ENCODE peak calls at places on chromosomes 2 and 18, in nine cellular contexts. C is OCI-LY7, Y is right lobe of liver, L is nephron progenitor cell, K is lower leg skin, J is left ventricle myocardium inferior, R is tibial artery, X is GM06990, Z is GM12865. T is an unnamed sample.

GRCh38 chr2:74730530-74730929 is 76.5 kb downstream of the SEMA4F start:
- DNase-seq in C (no peak), Y (no peak), L (no peak), K (no peak), J (no peak), R (no peak), X (no peak), Z (peak), T (no peak)

GRCh38 chr2:172090947-172091625 is 5.8 kb downstream of the DLX1 start:
- DNase-seq in C (no peak), Y (no peak), L (no peak), K (peak), J (no peak), R (no peak), X (no peak), Z (no peak), T (no peak)

GRCh38 chr2:105576440-105577241 is 168.1 kb upstream of the NCK2 start:
- DNase-seq in C (peak), Y (no peak), L (no peak), K (peak), J (no peak), R (no peak), X (no peak), Z (peak), T (no peak)

GRCh38 chr2:7588295-7588694 is 671.1 kb downstream of the RNF144A start:
- DNase-seq in C (no peak), Y (no peak), L (no peak), K (no peak), J (no peak), R (no peak), X (no peak), Z (no peak), T (no peak)

GRCh38 chr2:2828774-2829368 is 497.8 kb upstream of the MYT1L start:
- DNase-seq in C (no peak), Y (no peak), L (no peak), K (peak), J (no peak), R (no peak), X (no peak), Z (no peak), T (no peak)

GRCh38 chr2:11055816-11056215 is 99.5 kb upstream of the SLC66A3 start:
- DNase-seq in C (no peak), Y (no peak), L (no peak), K (no peak), J (no peak), R (no peak), X (no peak), Z (no peak), T (no peak)

GRCh38 chr2:111896576-111896975 is 1.8 kb upstream of the MERTK start:
- DNase-seq in C (no peak), Y (no peak), L (no peak), K (no peak), J (no peak), R (no peak), X (no peak), Z (no peak), T (no peak)

GRCh38 chr2:1967242-1968210 is 223.2 kb upstream of the PXDN start:
- DNase-seq in C (no peak), Y (no peak), L (no peak), K (peak), J (no peak), R (no peak), X (no peak), Z (no peak), T (peak)

GRCh38 chr2:36663851-36664715 is 32.4 kb upstream of the VIT start:
- DNase-seq in C (peak), Y (no peak), L (no peak), K (no peak), J (no peak), R (no peak), X (no peak), Z (peak), T (peak)

GRCh38 chr2:241279828-241280227 is 35.6 kb downstream of the HDLBP start:
- DNase-seq in C (no peak), Y (no peak), L (no peak), K (peak), J (no peak), R (no peak), X (no peak), Z (no peak), T (no peak)

GRCh38 chr2:1692342-1692741 is 52.0 kb downstream of the PXDN start:
- DNase-seq in C (no peak), Y (no peak), L (no peak), K (peak), J (no peak), R (no peak), X (no peak), Z (no peak), T (no peak)

GRCh38 chr2:237931205-237931721 is 35.6 kb upstream of the UBE2F start:
- DNase-seq in C (no peak), Y (no peak), L (no peak), K (no peak), J (no peak), R (no peak), X (no peak), Z (peak), T (no peak)

GRCh38 chr18:52722904-52723303 is 382.9 kb downstream of the DCC start:
- DNase-seq in C (no peak), Y (no peak), L (no peak), K (no peak), J (no peak), R (no peak), X (no peak), Z (no peak), T (no peak)

GRCh38 chr2:182144780-182145170 is 159.1 kb downstream of the PPP1R1C start:
- DNase-seq in C (no peak), Y (no peak), L (no peak), K (no peak), J (peak), R (no peak), X (no peak), Z (no peak), T (peak)

GRCh38 chr2:173962036-173962435 is 3.1 kb downstream of the SP3 start:
- DNase-seq in C (peak), Y (no peak), L (no peak), K (no peak), J (no peak), R (no peak), X (no peak), Z (peak), T (no peak)

GRCh38 chr2:30670453-30670852 is 136.8 kb downstream of the CAPN13 start:
- DNase-seq in C (peak), Y (no peak), L (no peak), K (peak), J (no peak), R (no peak), X (no peak), Z (no peak), T (no peak)

GRCh38 chr2:216830346-216830745 is 29.5 kb downstream of the TNP1 start:
- DNase-seq in C (no peak), Y (no peak), L (no peak), K (no peak), J (no peak), R (no peak), X (no peak), Z (no peak), T (no peak)

GRCh38 chr2:169613876-169614275 is 29.7 kb downstream of the PPIG start:
- DNase-seq in C (no peak), Y (no peak), L (no peak), K (no peak), J (no peak), R (no peak), X (no peak), Z (no peak), T (no peak)

GRCh38 chr2:98295721-98296414 is 50.4 kb upstream of the CNGA3 start:
- DNase-seq in C (no peak), Y (peak), L (no peak), K (no peak), J (no peak), R (no peak), X (no peak), Z (no peak), T (no peak)

GRCh38 chr2:158580760-158581159 is 124.0 kb downstream of the PKP4 start:
- DNase-seq in C (no peak), Y (no peak), L (no peak), K (no peak), J (no peak), R (no peak), X (no peak), Z (no peak), T (no peak)

GRCh38 chr2:48760848-48761247 is 5.3 kb upstream of the LHCGR start:
- DNase-seq in C (no peak), Y (no peak), L (no peak), K (no peak), J (no peak), R (no peak), X (no peak), Z (no peak), T (no peak)

GRCh38 chr2:127270663-127271062 is 23.3 kb downstream of the ERCC3 start:
- DNase-seq in C (no peak), Y (no peak), L (no peak), K (no peak), J (no peak), R (no peak), X (no peak), Z (no peak), T (no peak)
- TF ChIP-seq CTCF in C (peak), Y (peak), L (no peak), K (no peak), J (no peak), R (no peak), X (peak), Z (peak), T (no peak)

DNA sequence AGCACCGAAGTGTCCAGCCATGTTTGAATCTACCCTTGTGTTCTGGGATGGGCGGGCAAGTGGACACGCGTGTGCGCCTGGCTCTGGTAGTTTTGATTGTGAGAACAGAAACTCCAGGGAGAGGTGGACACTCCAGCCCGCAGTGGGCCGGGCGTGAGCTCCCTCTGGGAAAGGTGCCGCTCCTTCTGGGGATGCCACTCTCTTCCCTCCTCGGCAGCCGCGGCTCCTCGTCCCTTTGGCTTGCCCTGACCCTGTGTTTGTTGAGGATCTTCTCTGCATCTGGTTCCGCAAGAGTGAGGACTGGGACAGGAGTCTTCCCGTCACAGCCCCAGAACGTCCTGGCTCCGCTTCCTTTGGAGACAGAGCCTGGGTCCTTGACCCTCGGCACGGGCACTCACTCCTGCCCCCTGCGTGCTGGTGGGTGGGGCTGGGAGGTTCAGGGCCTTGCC is 1.3 kb downstream of the CTDP1 start:
- DNase-seq in C (no peak), Y (no peak), L (no peak), K (peak), J (no peak), R (no peak), X (no peak), Z (no peak), T (no peak)
- TF ChIP-seq CTCF in C (no peak), Y (no peak), L (no peak), K (no peak), J (no peak), R (no peak), X (no peak), Z (no peak), T (no peak)

DNA sequence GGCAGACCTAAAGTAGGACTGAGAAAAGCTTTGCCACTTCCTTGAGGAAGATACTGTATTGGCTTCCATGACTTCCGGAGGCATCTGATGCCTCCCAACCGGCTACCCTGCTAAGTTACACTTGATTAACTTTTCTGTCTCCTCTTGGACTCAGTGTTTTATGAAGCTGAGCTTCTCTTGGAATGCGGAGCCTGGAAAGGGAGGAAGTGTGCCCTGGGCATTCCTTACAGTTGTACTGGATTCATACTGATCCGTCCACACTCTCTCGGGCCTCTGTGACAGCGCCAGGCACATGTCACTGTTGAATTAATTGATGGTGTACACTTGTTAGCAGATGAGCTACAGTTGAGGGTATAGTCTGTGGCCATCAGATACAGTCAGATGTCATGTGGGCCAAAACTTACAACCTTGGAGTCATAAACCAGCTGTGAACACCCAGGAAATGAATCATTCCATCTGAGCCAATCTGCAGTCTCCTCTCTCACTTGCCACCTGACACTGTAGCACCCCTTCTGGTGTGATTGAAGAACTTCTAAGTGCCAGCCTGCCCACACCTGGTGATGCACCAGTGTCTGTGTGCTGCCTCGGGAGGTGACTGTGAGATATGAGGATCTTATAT is 122.5 kb downstream of the FHOD3 start:
- DNase-seq in C (peak), Y (no peak), L (no peak), K (no peak), J (no peak), R (no peak), X (peak), Z (peak), T (peak)
- TF ChIP-seq CTCF in C (peak), Y (no peak), L (no peak), K (no peak), J (no peak), R (no peak), X (peak), Z (peak), T (peak)

GRCh38 chr2:54838585-54839035 is 115.1 kb downstream of the EML6 start:
- DNase-seq in C (peak), Y (peak), L (peak), K (no peak), J (peak), R (peak), X (peak), Z (peak), T (peak)

GRCh38 chr2:54834721-54835120 is 111.3 kb downstream of the EML6 start:
- DNase-seq in C (no peak), Y (no peak), L (no peak), K (no peak), J (no peak), R (no peak), X (no peak), Z (no peak), T (no peak)

GRCh38 chr2:54836477-54836876 is 113.0 kb downstream of the EML6 start:
- DNase-seq in C (no peak), Y (no peak), L (no peak), K (no peak), J (no peak), R (no peak), X (no peak), Z (no peak), T (no peak)

GRCh38 chr2:54840559-54840958 is 117.1 kb downstream of the EML6 start:
- DNase-seq in C (no peak), Y (no peak), L (no peak), K (no peak), J (no peak), R (no peak), X (no peak), Z (no peak), T (no peak)

DNA sequence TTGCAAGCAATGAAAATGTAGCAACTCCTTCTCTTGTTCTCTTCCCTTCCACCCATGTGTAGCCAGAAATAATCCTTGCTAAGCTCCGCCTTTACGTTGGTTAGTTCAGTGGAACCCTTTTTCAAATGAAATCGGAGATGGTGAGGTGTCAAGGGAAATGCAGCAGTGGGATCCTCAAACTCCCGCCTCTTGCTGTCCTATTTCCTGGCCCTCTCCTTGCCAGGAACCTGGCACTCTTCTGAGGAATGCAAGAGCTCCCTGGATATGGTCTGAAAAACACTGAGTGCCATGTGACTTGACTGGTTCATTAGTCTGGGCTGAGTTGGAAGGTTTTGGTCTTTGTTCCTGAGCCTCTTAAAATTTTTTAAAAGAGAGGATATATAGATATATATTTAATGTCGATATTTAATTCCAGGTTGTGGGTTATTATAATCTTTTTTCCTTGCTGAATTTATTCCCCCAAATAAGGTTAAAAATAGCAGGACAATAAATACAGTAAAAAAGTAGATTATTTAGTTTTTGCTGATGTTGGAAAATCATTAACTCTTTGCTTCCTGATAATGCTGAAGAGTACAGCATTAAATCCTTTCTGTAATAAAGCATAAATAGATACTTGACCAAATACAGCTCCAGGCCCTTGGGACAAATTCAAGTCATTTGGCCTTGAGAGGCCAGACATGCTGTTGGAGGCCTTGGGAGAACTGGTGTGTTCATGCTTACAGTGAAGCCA is 116.2 kb downstream of the EML6 start:
- DNase-seq in C (no peak), Y (no peak), L (no peak), K (no peak), J (no peak), R (no peak), X (no peak), Z (no peak), T (no peak)
- TF ChIP-seq CTCF in C (no peak), Y (no peak), L (no peak), K (no peak), J (no peak), R (no peak), X (no peak), Z (no peak), T (no peak)

GRCh38 chr2:175630319-175631246 is 371.5 kb downstream of the LNPK start:
- DNase-seq in C (no peak), Y (no peak), L (no peak), K (no peak), J (no peak), R (no peak), X (no peak), Z (no peak), T (no peak)
- TF ChIP-seq CTCF in C (no peak), Y (peak), L (no peak), K (no peak), J (no peak), R (no peak), X (no peak), Z (no peak), T (no peak)

DNA sequence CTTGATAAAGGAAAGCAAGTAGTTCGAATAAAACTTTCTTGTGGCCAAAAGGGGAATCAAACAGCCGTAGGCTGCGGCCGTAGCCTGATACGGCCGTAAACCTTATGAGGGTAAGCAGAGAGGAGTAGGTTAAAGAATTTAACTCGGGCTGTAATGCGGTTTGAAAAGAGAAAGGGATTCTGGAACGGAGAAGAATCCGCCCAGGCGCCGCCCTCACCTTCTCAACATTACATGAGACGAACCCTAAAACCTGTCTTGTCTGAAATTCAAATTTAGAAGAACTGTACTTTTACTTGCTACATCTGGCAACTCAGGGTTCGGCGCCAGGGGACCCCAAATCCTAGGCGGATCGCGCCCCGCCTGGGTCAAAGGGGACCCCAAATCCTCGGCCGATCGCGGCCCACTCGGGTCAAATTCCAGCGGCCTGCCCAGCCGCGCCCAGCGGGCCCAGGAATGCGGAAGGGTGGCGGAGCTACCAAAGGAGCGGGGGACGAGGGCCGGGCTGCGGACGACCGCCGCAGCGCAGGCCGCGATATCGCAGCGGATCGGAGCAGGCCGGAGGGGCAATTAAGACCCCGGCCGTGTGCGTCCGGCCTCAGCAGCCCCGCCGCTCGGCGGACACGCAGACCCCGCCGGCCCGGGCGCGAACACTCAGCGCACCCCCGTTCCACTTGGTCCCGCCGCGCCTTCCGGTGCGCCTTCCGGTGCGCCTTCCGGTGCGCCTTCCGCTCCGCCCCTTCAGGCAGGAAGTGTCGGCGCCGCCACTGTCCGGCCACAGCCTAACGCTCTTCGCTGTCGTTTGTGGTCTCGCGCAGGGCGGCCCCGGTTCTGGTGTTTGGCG is at the start of gene MYL12B:
- DNase-seq in C (peak), Y (peak), L (peak), K (peak), J (peak), R (peak), X (peak), Z (peak), T (peak)
- TF ChIP-seq CTCF in C (no peak), Y (no peak), L (no peak), K (no peak), J (peak), R (no peak), X (no peak), Z (no peak), T (peak)

DNA sequence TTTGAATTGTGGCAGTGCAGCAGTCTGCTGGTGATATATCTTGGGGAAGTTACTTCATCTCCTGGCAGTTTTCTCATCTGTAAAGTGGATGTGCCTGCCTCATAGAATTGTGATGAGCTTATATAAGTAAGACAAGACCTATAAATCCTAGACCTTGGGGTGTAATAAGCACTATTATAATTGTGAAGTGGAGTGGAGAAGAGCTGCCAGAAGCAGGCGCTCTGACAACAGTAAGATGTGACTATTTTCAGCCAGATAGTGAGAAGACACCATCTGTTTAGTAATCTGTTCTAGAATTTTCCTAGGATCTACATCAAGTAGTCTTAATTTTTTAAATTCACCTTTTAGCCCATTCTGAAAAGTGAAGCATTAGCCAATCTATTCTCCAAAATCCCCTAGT is 85.6 kb upstream of the TSPYL6 start:
- DNase-seq in C (peak), Y (no peak), L (no peak), K (no peak), J (no peak), R (no peak), X (no peak), Z (no peak), T (no peak)
- TF ChIP-seq CTCF in C (peak), Y (no peak), L (no peak), K (no peak), J (peak), R (no peak), X (peak), Z (no peak), T (no peak)